ENCODE peak calls at places on chromosomes 5 and 9, in nine cellular contexts. One of them, this sample, is unnamed. For H3K4me1, the result is how much of the 10 kb centered on the place peaks cover.

GRCh38 chr5:17089690-17090089 is 127.7 kb upstream of the BASP1 start:
- DNase-seq in mesenchymal stem cell: no peak
- DNase-seq in heart right ventricle: no peak
- DNase-seq in breast epithelium: no peak
- DNase-seq in uterus: no peak
- DNase-seq in left lung: no peak
- DNase-seq in tibial nerve: no peak
- DNase-seq in A549: no peak
- DNase-seq in cardiac muscle cell: no peak
- DNase-seq in this sample: no peak

GRCh38 chr5:153888781-153889180 is 149.9 kb downstream of the FAM114A2 start:
- DNase-seq in mesenchymal stem cell: no peak
- DNase-seq in heart right ventricle: no peak
- DNase-seq in breast epithelium: no peak
- DNase-seq in uterus: no peak
- DNase-seq in left lung: no peak
- DNase-seq in tibial nerve: no peak
- DNase-seq in A549: no peak
- DNase-seq in cardiac muscle cell: no peak
- DNase-seq in this sample: no peak

GRCh38 chr5:16673241-16673998 is 56.6 kb upstream of the RETREG1 start:
- DNase-seq in mesenchymal stem cell: no peak
- DNase-seq in heart right ventricle: no peak
- DNase-seq in breast epithelium: no peak
- DNase-seq in uterus: no peak
- DNase-seq in left lung: no peak
- DNase-seq in tibial nerve: no peak
- DNase-seq in A549: no peak
- DNase-seq in cardiac muscle cell: no peak
- DNase-seq in this sample: no peak

GRCh38 chr5:54091416-54092130 is 218.8 kb downstream of the ARL15 start:
- DNase-seq in mesenchymal stem cell: no peak
- DNase-seq in heart right ventricle: peak
- DNase-seq in breast epithelium: no peak
- DNase-seq in uterus: no peak
- DNase-seq in left lung: no peak
- DNase-seq in tibial nerve: no peak
- DNase-seq in A549: no peak
- DNase-seq in cardiac muscle cell: no peak
- DNase-seq in this sample: no peak

GRCh38 chr9:129340427-129341196 is 162.6 kb upstream of the IER5L start:
- DNase-seq in mesenchymal stem cell: no peak
- DNase-seq in heart right ventricle: no peak
- DNase-seq in breast epithelium: no peak
- DNase-seq in uterus: no peak
- DNase-seq in left lung: peak
- DNase-seq in tibial nerve: no peak
- DNase-seq in A549: no peak
- DNase-seq in cardiac muscle cell: no peak
- DNase-seq in this sample: no peak

GRCh38 chr5:73030531-73030930 is 74.7 kb downstream of the FCHO2 start:
- DNase-seq in mesenchymal stem cell: no peak
- DNase-seq in heart right ventricle: no peak
- DNase-seq in breast epithelium: no peak
- DNase-seq in uterus: no peak
- DNase-seq in left lung: no peak
- DNase-seq in tibial nerve: no peak
- DNase-seq in A549: no peak
- DNase-seq in cardiac muscle cell: no peak
- DNase-seq in this sample: no peak

GRCh38 chr5:17022296-17022695 is 86.2 kb upstream of the MYO10 start:
- DNase-seq in mesenchymal stem cell: peak
- DNase-seq in heart right ventricle: no peak
- DNase-seq in breast epithelium: no peak
- DNase-seq in uterus: no peak
- DNase-seq in left lung: no peak
- DNase-seq in tibial nerve: no peak
- DNase-seq in A549: no peak
- DNase-seq in cardiac muscle cell: no peak
- DNase-seq in this sample: no peak

GRCh38 chr5:152990771-152991170 is 499.7 kb upstream of the GRIA1 start:
- DNase-seq in mesenchymal stem cell: no peak
- DNase-seq in heart right ventricle: no peak
- DNase-seq in breast epithelium: no peak
- DNase-seq in uterus: no peak
- DNase-seq in left lung: no peak
- DNase-seq in tibial nerve: no peak
- DNase-seq in A549: no peak
- DNase-seq in cardiac muscle cell: no peak
- DNase-seq in this sample: no peak

GRCh38 chr5:72537166-72537565 is 30.0 kb upstream of the ZNF366 start:
- DNase-seq in mesenchymal stem cell: no peak
- DNase-seq in heart right ventricle: no peak
- DNase-seq in breast epithelium: no peak
- DNase-seq in uterus: no peak
- DNase-seq in left lung: no peak
- DNase-seq in tibial nerve: no peak
- DNase-seq in A549: no peak
- DNase-seq in cardiac muscle cell: no peak
- DNase-seq in this sample: no peak

GRCh38 chr5:172488221-172488620 is 33.9 kb upstream of the SH3PXD2B start:
- DNase-seq in mesenchymal stem cell: no peak
- DNase-seq in heart right ventricle: no peak
- DNase-seq in breast epithelium: no peak
- DNase-seq in uterus: no peak
- DNase-seq in left lung: no peak
- DNase-seq in tibial nerve: no peak
- DNase-seq in A549: no peak
- DNase-seq in cardiac muscle cell: no peak
- DNase-seq in this sample: no peak

GRCh38 chr5:39520232-39520572 is 95.4 kb upstream of the DAB2 start:
- DNase-seq in mesenchymal stem cell: peak
- DNase-seq in heart right ventricle: no peak
- DNase-seq in breast epithelium: no peak
- DNase-seq in uterus: no peak
- DNase-seq in left lung: no peak
- DNase-seq in tibial nerve: no peak
- DNase-seq in A549: no peak
- DNase-seq in cardiac muscle cell: no peak
- DNase-seq in this sample: no peak

GRCh38 chr9:129464972-129465833 is 155.7 kb downstream of the C9orf50 start:
- DNase-seq in mesenchymal stem cell: peak
- DNase-seq in heart right ventricle: peak
- DNase-seq in breast epithelium: no peak
- DNase-seq in uterus: peak
- DNase-seq in left lung: no peak
- DNase-seq in tibial nerve: peak
- DNase-seq in A549: no peak
- DNase-seq in cardiac muscle cell: no peak
- DNase-seq in this sample: peak

GRCh38 chr9:112569186-112569585 is 82.6 kb downstream of the KIAA1958 start:
- DNase-seq in mesenchymal stem cell: no peak
- DNase-seq in heart right ventricle: no peak
- DNase-seq in breast epithelium: no peak
- DNase-seq in uterus: no peak
- DNase-seq in left lung: no peak
- DNase-seq in tibial nerve: no peak
- DNase-seq in A549: no peak
- DNase-seq in cardiac muscle cell: no peak
- DNase-seq in this sample: no peak

GRCh38 chr5:94376672-94377345 is 241.6 kb downstream of the KIAA0825 start:
- DNase-seq in mesenchymal stem cell: no peak
- DNase-seq in heart right ventricle: no peak
- DNase-seq in breast epithelium: no peak
- DNase-seq in uterus: no peak
- DNase-seq in left lung: no peak
- DNase-seq in tibial nerve: no peak
- DNase-seq in A549: no peak
- DNase-seq in cardiac muscle cell: no peak
- DNase-seq in this sample: no peak

GRCh38 chr9:21777701-21778100 is 24.7 kb upstream of the MTAP start:
- DNase-seq in mesenchymal stem cell: no peak
- DNase-seq in heart right ventricle: no peak
- DNase-seq in breast epithelium: no peak
- DNase-seq in uterus: no peak
- DNase-seq in left lung: no peak
- DNase-seq in tibial nerve: no peak
- DNase-seq in A549: no peak
- DNase-seq in cardiac muscle cell: no peak
- DNase-seq in this sample: no peak

GRCh38 chr5:134846641-134846960 is 833 bp downstream of the C5orf24 start:
- DNase-seq in mesenchymal stem cell: peak
- DNase-seq in heart right ventricle: no peak
- DNase-seq in breast epithelium: no peak
- DNase-seq in uterus: no peak
- DNase-seq in left lung: no peak
- DNase-seq in tibial nerve: no peak
- DNase-seq in A549: no peak
- DNase-seq in cardiac muscle cell: peak
- DNase-seq in this sample: no peak

GRCh38 chr9:34590376-34591090 is 1.0 kb upstream of the CNTFR start:
- DNase-seq in mesenchymal stem cell: peak
- DNase-seq in heart right ventricle: peak
- DNase-seq in breast epithelium: no peak
- DNase-seq in uterus: peak
- DNase-seq in left lung: no peak
- DNase-seq in tibial nerve: peak
- DNase-seq in A549: no peak
- DNase-seq in cardiac muscle cell: no peak
- DNase-seq in this sample: peak

GRCh38 chr5:72160959-72161358 is 53.7 kb downstream of the MAP1B start:
- DNase-seq in mesenchymal stem cell: peak
- DNase-seq in heart right ventricle: no peak
- DNase-seq in breast epithelium: no peak
- DNase-seq in uterus: no peak
- DNase-seq in left lung: no peak
- DNase-seq in tibial nerve: no peak
- DNase-seq in A549: no peak
- DNase-seq in cardiac muscle cell: no peak
- DNase-seq in this sample: no peak

GRCh38 chr9:6782378-6782777 is 24.6 kb downstream of the KDM4C start:
- DNase-seq in mesenchymal stem cell: no peak
- DNase-seq in heart right ventricle: no peak
- DNase-seq in breast epithelium: no peak
- DNase-seq in uterus: no peak
- DNase-seq in left lung: no peak
- DNase-seq in tibial nerve: no peak
- DNase-seq in A549: no peak
- DNase-seq in cardiac muscle cell: no peak
- DNase-seq in this sample: no peak
- H3K4me3 ChIP-seq in mesenchymal stem cell: no peak
- H3K4me3 ChIP-seq in heart right ventricle: no peak
- H3K4me3 ChIP-seq in breast epithelium: no peak
- H3K4me3 ChIP-seq in uterus: no peak
- H3K4me3 ChIP-seq in left lung: no peak
- H3K4me3 ChIP-seq in tibial nerve: no peak
- H3K4me3 ChIP-seq in A549: no peak
- H3K4me3 ChIP-seq in cardiac muscle cell: no peak
- H3K4me3 ChIP-seq in this sample: no peak

DNA sequence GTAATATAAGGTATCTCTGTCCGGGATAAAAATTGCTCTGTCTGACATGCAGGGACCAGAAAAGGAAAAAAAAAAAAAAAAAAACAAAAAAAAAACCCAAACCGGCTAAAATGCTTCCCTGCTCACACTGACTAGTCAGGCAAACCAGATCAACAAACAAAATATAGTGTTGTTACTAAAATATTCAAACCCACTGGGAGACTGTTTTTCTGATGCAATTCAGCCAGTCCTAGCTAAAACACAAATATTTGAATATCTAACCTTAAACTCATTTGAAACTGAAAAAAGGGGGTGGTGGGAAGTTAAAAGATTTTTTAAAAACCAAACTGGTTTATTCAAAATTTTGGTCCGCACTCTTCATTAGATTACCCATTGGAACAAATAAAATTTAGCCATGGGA is 61.0 kb downstream of the APBA1 start:
- DNase-seq in mesenchymal stem cell: no peak
- DNase-seq in heart right ventricle: no peak
- DNase-seq in breast epithelium: no peak
- DNase-seq in uterus: no peak
- DNase-seq in left lung: no peak
- DNase-seq in tibial nerve: no peak
- DNase-seq in A549: no peak
- DNase-seq in cardiac muscle cell: no peak
- DNase-seq in this sample: no peak
- H3K4me1 ChIP-seq in mesenchymal stem cell: under half
- H3K4me1 ChIP-seq in heart right ventricle: under half
- H3K4me1 ChIP-seq in breast epithelium: under half
- H3K4me1 ChIP-seq in uterus: under half
- H3K4me1 ChIP-seq in left lung: under half
- H3K4me1 ChIP-seq in tibial nerve: under half
- H3K4me1 ChIP-seq in A549: under half
- H3K4me1 ChIP-seq in cardiac muscle cell: under half
- H3K4me1 ChIP-seq in this sample: under half

GRCh38 chr9:78707481-78707977 is 410.6 kb downstream of the PSAT1 start:
- DNase-seq in mesenchymal stem cell: peak
- DNase-seq in heart right ventricle: no peak
- DNase-seq in breast epithelium: no peak
- DNase-seq in uterus: no peak
- DNase-seq in left lung: no peak
- DNase-seq in tibial nerve: no peak
- DNase-seq in A549: no peak
- DNase-seq in cardiac muscle cell: no peak
- DNase-seq in this sample: no peak
- H3K27ac ChIP-seq in mesenchymal stem cell: peak
- H3K27ac ChIP-seq in heart right ventricle: no peak
- H3K27ac ChIP-seq in breast epithelium: no peak
- H3K27ac ChIP-seq in uterus: no peak
- H3K27ac ChIP-seq in left lung: no peak
- H3K27ac ChIP-seq in tibial nerve: no peak
- H3K27ac ChIP-seq in A549: no peak
- H3K27ac ChIP-seq in cardiac muscle cell: no peak
- H3K27ac ChIP-seq in this sample: no peak

GRCh38 chr5:91307023-91307422 is 76.1 kb downstream of the ARRDC3 start:
- DNase-seq in mesenchymal stem cell: no peak
- DNase-seq in heart right ventricle: peak
- DNase-seq in breast epithelium: no peak
- DNase-seq in uterus: peak
- DNase-seq in left lung: no peak
- DNase-seq in tibial nerve: peak
- DNase-seq in A549: no peak
- DNase-seq in cardiac muscle cell: no peak
- DNase-seq in this sample: peak

GRCh38 chr5:91312698-91313097 is 70.4 kb downstream of the ARRDC3 start:
- DNase-seq in mesenchymal stem cell: no peak
- DNase-seq in heart right ventricle: no peak
- DNase-seq in breast epithelium: no peak
- DNase-seq in uterus: no peak
- DNase-seq in left lung: no peak
- DNase-seq in tibial nerve: no peak
- DNase-seq in A549: no peak
- DNase-seq in cardiac muscle cell: no peak
- DNase-seq in this sample: no peak

GRCh38 chr5:91311168-91311696 is 71.9 kb downstream of the ARRDC3 start:
- DNase-seq in mesenchymal stem cell: no peak
- DNase-seq in heart right ventricle: no peak
- DNase-seq in breast epithelium: no peak
- DNase-seq in uterus: no peak
- DNase-seq in left lung: no peak
- DNase-seq in tibial nerve: no peak
- DNase-seq in A549: no peak
- DNase-seq in cardiac muscle cell: no peak
- DNase-seq in this sample: no peak

GRCh38 chr5:91306497-91306896 is 76.6 kb downstream of the ARRDC3 start:
- DNase-seq in mesenchymal stem cell: no peak
- DNase-seq in heart right ventricle: no peak
- DNase-seq in breast epithelium: no peak
- DNase-seq in uterus: no peak
- DNase-seq in left lung: no peak
- DNase-seq in tibial nerve: no peak
- DNase-seq in A549: no peak
- DNase-seq in cardiac muscle cell: no peak
- DNase-seq in this sample: no peak

GRCh38 chr5:91311697-91312501 is 71.2 kb downstream of the ARRDC3 start:
- DNase-seq in mesenchymal stem cell: peak
- DNase-seq in heart right ventricle: peak
- DNase-seq in breast epithelium: no peak
- DNase-seq in uterus: peak
- DNase-seq in left lung: peak
- DNase-seq in tibial nerve: peak
- DNase-seq in A549: peak
- DNase-seq in cardiac muscle cell: no peak
- DNase-seq in this sample: peak
- H3K4me3 ChIP-seq in mesenchymal stem cell: no peak
- H3K4me3 ChIP-seq in heart right ventricle: no peak
- H3K4me3 ChIP-seq in breast epithelium: no peak
- H3K4me3 ChIP-seq in uterus: no peak
- H3K4me3 ChIP-seq in left lung: peak
- H3K4me3 ChIP-seq in tibial nerve: no peak
- H3K4me3 ChIP-seq in A549: peak
- H3K4me3 ChIP-seq in cardiac muscle cell: no peak
- H3K4me3 ChIP-seq in this sample: peak

This sample was measured in right atrium auricular region.